ENCODE peak calls at places on chromosomes 2 and 18, in ten cellular contexts. U, X, R, H, Q, I, K, S, Z and O are unnamed samples.

GRCh38 chr2:16041466-16041810 is 101.1 kb downstream of the MYCN start:
- DNase-seq in U (no peak), X (no peak), R (no peak), H (no peak), Q (no peak), I (no peak), K (no peak), S (no peak), Z (no peak), O (no peak)

GRCh38 chr2:237488901-237489860 is 2.1 kb downstream of the MLPH start:
- DNase-seq in U (peak; percentile 45), X (peak; percentile 56), R (no peak), H (no peak), Q (no peak), I (no peak), K (peak; percentile 96), S (no peak), Z (no peak), O (no peak)

GRCh38 chr2:28439127-28439526 is 46.5 kb downstream of the FOSL2 start:
- DNase-seq in U (no peak), X (no peak), R (no peak), H (no peak), Q (no peak), I (no peak), K (no peak), S (no peak), Z (no peak), O (no peak)

GRCh38 chr18:22433960-22434359 is 16.2 kb upstream of the CTAGE1 start:
- DNase-seq in U (peak; percentile 17), X (no peak), R (no peak), H (no peak), Q (no peak), I (peak; percentile 27), K (no peak), S (peak; percentile 77), Z (no peak), O (no peak)

GRCh38 chr2:237642030-237642700 is 14.8 kb downstream of the LRRFIP1 start:
- DNase-seq in U (no peak), X (no peak), R (no peak), H (no peak), Q (peak; percentile 24), I (no peak), K (no peak), S (no peak), Z (no peak), O (no peak)

GRCh38 chr2:138029238-138029637 is 65.0 kb downstream of the HNMT start:
- DNase-seq in U (peak; percentile 3), X (no peak), R (no peak), H (no peak), Q (no peak), I (peak; percentile 42), K (no peak), S (peak; percentile 75), Z (no peak), O (no peak)

GRCh38 chr2:240459401-240460242 is 24.2 kb downstream of the GPC1 start:
- DNase-seq in U (no peak), X (peak; percentile 23), R (no peak), H (no peak), Q (no peak), I (no peak), K (no peak), S (no peak), Z (no peak), O (peak; percentile 62)

GRCh38 chr18:26993568-26993967 is 128.1 kb upstream of the AQP4 start:
- DNase-seq in U (no peak), X (no peak), R (no peak), H (no peak), Q (no peak), I (no peak), K (no peak), S (no peak), Z (no peak), O (no peak)

GRCh38 chr18:27540126-27540525 is 355.0 kb upstream of the CHST9 start:
- DNase-seq in U (no peak), X (no peak), R (no peak), H (no peak), Q (peak; percentile 38), I (no peak), K (no peak), S (no peak), Z (no peak), O (no peak)

GRCh38 chr2:9656270-9656766 is 25.5 kb upstream of the YWHAQ start:
- DNase-seq in U (peak; percentile 97), X (no peak), R (peak; percentile 40), H (peak; percentile 99), Q (no peak), I (peak; percentile 76), K (peak; percentile 94), S (peak; percentile 91), Z (no peak), O (no peak)

GRCh38 chr2:240567872-240568677 is at the start of gene RNPEPL1:
- DNase-seq in U (no peak), X (peak; percentile 44), R (peak; percentile 45), H (peak; percentile 42), Q (peak; percentile 60), I (peak; percentile 85), K (peak; percentile 44), S (no peak), Z (no peak), O (peak; percentile 72)

GRCh38 chr2:160205511-160205910 is 5.4 kb upstream of the ITGB6 start:
- DNase-seq in U (peak; percentile 97), X (peak; percentile 55), R (no peak), H (peak; percentile 94), Q (no peak), I (peak; percentile 94), K (peak; percentile 99), S (peak; percentile 81), Z (peak; percentile 81), O (peak; percentile 71)

GRCh38 chr2:190682168-190682567 is 33.3 kb downstream of the NAB1 start:
- DNase-seq in U (peak; percentile 52), X (no peak), R (no peak), H (peak; percentile 33), Q (no peak), I (no peak), K (peak; percentile 60), S (peak; percentile 39), Z (no peak), O (no peak)

GRCh38 chr2:8588831-8589191 is 93.0 kb upstream of the ID2 start:
- DNase-seq in U (no peak), X (no peak), R (no peak), H (no peak), Q (no peak), I (no peak), K (no peak), S (no peak), Z (no peak), O (no peak)

GRCh38 chr2:71702971-71703898 is 249.9 kb downstream of the DYSF start:
- DNase-seq in U (no peak), X (no peak), R (no peak), H (no peak), Q (no peak), I (no peak), K (no peak), S (no peak), Z (no peak), O (no peak)

GRCh38 chr18:44128365-44128764 is 552.3 kb upstream of the SETBP1 start:
- DNase-seq in U (peak; percentile 8), X (no peak), R (no peak), H (peak; percentile 15), Q (no peak), I (peak; percentile 42), K (peak; percentile 40), S (peak; percentile 29), Z (no peak), O (no peak)

GRCh38 chr2:236125541-236125940 is 42.6 kb downstream of the GBX2 start:
- DNase-seq in U (no peak), X (no peak), R (no peak), H (no peak), Q (no peak), I (no peak), K (no peak), S (no peak), Z (no peak), O (no peak)

GRCh38 chr2:226636586-226636985 is 163.0 kb downstream of the IRS1 start:
- DNase-seq in U (peak; percentile 45), X (no peak), R (no peak), H (no peak), Q (no peak), I (no peak), K (no peak), S (no peak), Z (no peak), O (no peak)

DNA sequence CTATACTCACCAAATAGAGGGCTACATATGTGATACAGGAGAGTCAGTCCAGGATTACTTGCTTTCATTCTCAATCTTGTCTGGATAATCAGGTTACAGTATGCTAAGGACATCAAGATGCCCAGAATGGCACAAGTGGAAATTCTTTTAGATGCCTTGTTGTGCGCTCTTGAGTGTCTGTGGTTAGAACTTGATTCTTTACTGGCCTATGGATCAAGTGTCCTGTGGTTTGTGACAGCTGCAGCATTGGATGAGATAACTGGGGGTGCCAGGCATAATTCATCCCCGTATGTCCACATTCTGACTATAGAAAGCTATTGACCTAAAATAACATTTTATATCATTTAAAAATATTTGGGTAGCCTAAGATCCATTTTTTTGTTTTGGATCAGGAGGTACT is 40.1 kb downstream of the CDC42EP3 start:
- DNase-seq in U (no peak), X (no peak), R (no peak), H (peak; percentile 57), Q (no peak), I (no peak), K (no peak), S (no peak), Z (no peak), O (no peak)
- H3K4me1 ChIP-seq in U (peaks cover 20% of the 10 kb centered on the region), X (peaks cover 4% of the 10 kb centered on the region), R (peaks cover 42% of the 10 kb centered on the region), H (peaks cover 2% of the 10 kb centered on the region), Q (no peaks in the 10 kb centered on the region), I (peaks cover 32% of the 10 kb centered on the region), K (no peaks in the 10 kb centered on the region), S (peaks cover 2% of the 10 kb centered on the region), Z (peaks cover 6% of the 10 kb centered on the region), O (no peaks in the 10 kb centered on the region)

GRCh38 chr2:188032306-188032705 is 259.4 kb upstream of the GULP1 start:
- DNase-seq in U (no peak), X (no peak), R (no peak), H (no peak), Q (peak; percentile 77), I (no peak), K (no peak), S (no peak), Z (no peak), O (no peak)
- H3K4me1 ChIP-seq in U (no peaks in the 10 kb centered on the region), X (no peaks in the 10 kb centered on the region), R (no peaks in the 10 kb centered on the region), H (no peaks in the 10 kb centered on the region), Q (peaks cover 60% of the 10 kb centered on the region), I (no peaks in the 10 kb centered on the region), K (no peaks in the 10 kb centered on the region), S (no peaks in the 10 kb centered on the region), Z (no peaks in the 10 kb centered on the region), O (no peaks in the 10 kb centered on the region)

DNA sequence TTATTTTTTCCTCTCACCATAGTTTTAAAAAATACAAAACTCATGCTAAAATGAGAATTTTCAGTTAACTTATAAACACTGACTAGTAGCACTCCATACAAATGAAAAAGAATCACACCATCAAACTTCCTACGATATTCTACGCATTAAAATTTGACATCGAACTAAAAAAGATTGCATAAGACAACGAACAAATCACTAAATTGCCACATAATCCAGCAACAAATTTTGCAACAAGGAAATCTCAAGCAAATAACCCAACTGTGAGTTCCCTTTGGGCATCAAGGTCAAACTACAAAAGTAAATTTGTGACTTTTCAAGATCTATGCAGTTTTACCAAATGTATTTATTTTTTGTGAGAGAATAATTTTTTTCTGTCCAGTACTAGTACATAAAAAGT is 1.5 kb downstream of the MAP3K2 start:
- DNase-seq in U (no peak), X (no peak), R (no peak), H (no peak), Q (no peak), I (peak; percentile 58), K (no peak), S (peak; percentile 27), Z (no peak), O (no peak)
- H3K4me1 ChIP-seq in U (peaks cover 5% of the 10 kb centered on the region), X (peaks cover 6% of the 10 kb centered on the region), R (peaks cover 37% of the 10 kb centered on the region), H (peaks cover 4% of the 10 kb centered on the region), Q (peaks cover 23% of the 10 kb centered on the region), I (peaks cover 54% of the 10 kb centered on the region), K (peaks cover 38% of the 10 kb centered on the region), S (peaks cover 5% of the 10 kb centered on the region), Z (peaks cover 19% of the 10 kb centered on the region), O (peaks cover 44% of the 10 kb centered on the region)

GRCh38 chr2:217103752-217104540 is 244.1 kb upstream of the TNP1 start:
- DNase-seq in U (peak; percentile 74), X (no peak), R (no peak), H (peak; percentile 61), Q (peak; percentile 12), I (peak; percentile 42), K (peak; percentile 47), S (peak; percentile 14), Z (no peak), O (no peak)
- H3K4me1 ChIP-seq in U (peaks cover 25% of the 10 kb centered on the region), X (peaks cover 4% of the 10 kb centered on the region), R (no peaks in the 10 kb centered on the region), H (no peaks in the 10 kb centered on the region), Q (peaks cover 5% of the 10 kb centered on the region), I (peaks cover 20% of the 10 kb centered on the region), K (peaks cover 63% of the 10 kb centered on the region), S (peaks cover 7% of the 10 kb centered on the region), Z (no peaks in the 10 kb centered on the region), O (peaks cover 6% of the 10 kb centered on the region)